ENCODE peak calls at places on chromosomes 1 and 21, in eight cellular contexts. One of them, this sample, is unnamed.

GRCh38 chr1:30912913-30913652 is 4.5 kb upstream of the SDC3 start:
- DNase-seq in GM23248: no peak
- DNase-seq in stomach: peak
- DNase-seq in CD8-positive, alpha-beta memory T cell: no peak
- DNase-seq in heart left ventricle: peak
- DNase-seq in RWPE1: no peak
- DNase-seq in tibial nerve: peak
- DNase-seq in naive thymus-derived CD4-positive, alpha-beta T cell: no peak
- DNase-seq in this sample: no peak

GRCh38 chr1:219031821-219032220 is 141.9 kb upstream of the LYPLAL1 start:
- DNase-seq in GM23248: no peak
- DNase-seq in stomach: no peak
- DNase-seq in CD8-positive, alpha-beta memory T cell: no peak
- DNase-seq in heart left ventricle: no peak
- DNase-seq in RWPE1: no peak
- DNase-seq in tibial nerve: no peak
- DNase-seq in naive thymus-derived CD4-positive, alpha-beta T cell: no peak
- DNase-seq in this sample: no peak

GRCh38 chr1:41368384-41368783 is 7.2 kb downstream of the FOXO6 start:
- DNase-seq in GM23248: no peak
- DNase-seq in stomach: no peak
- DNase-seq in CD8-positive, alpha-beta memory T cell: no peak
- DNase-seq in heart left ventricle: no peak
- DNase-seq in RWPE1: no peak
- DNase-seq in tibial nerve: no peak
- DNase-seq in naive thymus-derived CD4-positive, alpha-beta T cell: no peak
- DNase-seq in this sample: no peak

GRCh38 chr1:67771152-67771551 is 62.1 kb downstream of the GNG12 start:
- DNase-seq in GM23248: peak
- DNase-seq in stomach: peak
- DNase-seq in CD8-positive, alpha-beta memory T cell: no peak
- DNase-seq in heart left ventricle: no peak
- DNase-seq in RWPE1: peak
- DNase-seq in tibial nerve: no peak
- DNase-seq in naive thymus-derived CD4-positive, alpha-beta T cell: no peak
- DNase-seq in this sample: no peak

GRCh38 chr1:81949421-81949820 is 148.7 kb downstream of the ADGRL2 start:
- DNase-seq in GM23248: no peak
- DNase-seq in stomach: no peak
- DNase-seq in CD8-positive, alpha-beta memory T cell: no peak
- DNase-seq in heart left ventricle: no peak
- DNase-seq in RWPE1: peak
- DNase-seq in tibial nerve: no peak
- DNase-seq in naive thymus-derived CD4-positive, alpha-beta T cell: no peak
- DNase-seq in this sample: no peak

GRCh38 chr1:177789956-177790355 is 179.9 kb downstream of the SEC16B start:
- DNase-seq in GM23248: no peak
- DNase-seq in stomach: no peak
- DNase-seq in CD8-positive, alpha-beta memory T cell: no peak
- DNase-seq in heart left ventricle: no peak
- DNase-seq in RWPE1: no peak
- DNase-seq in tibial nerve: no peak
- DNase-seq in naive thymus-derived CD4-positive, alpha-beta T cell: no peak
- DNase-seq in this sample: no peak

GRCh38 chr1:183760661-183761060 is 44.3 kb upstream of the RGL1 start:
- DNase-seq in GM23248: no peak
- DNase-seq in stomach: no peak
- DNase-seq in CD8-positive, alpha-beta memory T cell: no peak
- DNase-seq in heart left ventricle: no peak
- DNase-seq in RWPE1: no peak
- DNase-seq in tibial nerve: no peak
- DNase-seq in naive thymus-derived CD4-positive, alpha-beta T cell: no peak
- DNase-seq in this sample: no peak

GRCh38 chr1:234961468-234962339 is 166.9 kb downstream of the TOMM20 start:
- DNase-seq in GM23248: peak
- DNase-seq in stomach: no peak
- DNase-seq in CD8-positive, alpha-beta memory T cell: no peak
- DNase-seq in heart left ventricle: no peak
- DNase-seq in RWPE1: no peak
- DNase-seq in tibial nerve: no peak
- DNase-seq in naive thymus-derived CD4-positive, alpha-beta T cell: no peak
- DNase-seq in this sample: no peak

GRCh38 chr1:28329395-28330153 is 734 bp downstream of the MED18 start:
- DNase-seq in GM23248: peak
- DNase-seq in stomach: peak
- DNase-seq in CD8-positive, alpha-beta memory T cell: no peak
- DNase-seq in heart left ventricle: peak
- DNase-seq in RWPE1: no peak
- DNase-seq in tibial nerve: peak
- DNase-seq in naive thymus-derived CD4-positive, alpha-beta T cell: no peak
- DNase-seq in this sample: no peak

GRCh38 chr1:11641776-11642305 is 12.4 kb downstream of the FBXO2 start:
- DNase-seq in GM23248: no peak
- DNase-seq in stomach: no peak
- DNase-seq in CD8-positive, alpha-beta memory T cell: no peak
- DNase-seq in heart left ventricle: no peak
- DNase-seq in RWPE1: no peak
- DNase-seq in tibial nerve: no peak
- DNase-seq in naive thymus-derived CD4-positive, alpha-beta T cell: no peak
- DNase-seq in this sample: no peak

GRCh38 chr1:91015794-91016550 is 5.9 kb downstream of the ZNF644 start:
- DNase-seq in GM23248: peak
- DNase-seq in stomach: no peak
- DNase-seq in CD8-positive, alpha-beta memory T cell: no peak
- DNase-seq in heart left ventricle: no peak
- DNase-seq in RWPE1: peak
- DNase-seq in tibial nerve: no peak
- DNase-seq in naive thymus-derived CD4-positive, alpha-beta T cell: no peak
- DNase-seq in this sample: no peak

GRCh38 chr1:1627261-1627841 is 4.6 kb upstream of the MMP23B start:
- DNase-seq in GM23248: no peak
- DNase-seq in stomach: peak
- DNase-seq in CD8-positive, alpha-beta memory T cell: no peak
- DNase-seq in heart left ventricle: no peak
- DNase-seq in RWPE1: no peak
- DNase-seq in tibial nerve: no peak
- DNase-seq in naive thymus-derived CD4-positive, alpha-beta T cell: no peak
- DNase-seq in this sample: no peak

GRCh38 chr1:89310505-89310904 is 37.8 kb upstream of the GBP5 start:
- DNase-seq in GM23248: peak
- DNase-seq in stomach: no peak
- DNase-seq in CD8-positive, alpha-beta memory T cell: no peak
- DNase-seq in heart left ventricle: no peak
- DNase-seq in RWPE1: no peak
- DNase-seq in tibial nerve: no peak
- DNase-seq in naive thymus-derived CD4-positive, alpha-beta T cell: no peak
- DNase-seq in this sample: no peak

GRCh38 chr1:235720544-235720943 is 71.0 kb upstream of the GNG4 start:
- DNase-seq in GM23248: peak
- DNase-seq in stomach: no peak
- DNase-seq in CD8-positive, alpha-beta memory T cell: no peak
- DNase-seq in heart left ventricle: no peak
- DNase-seq in RWPE1: peak
- DNase-seq in tibial nerve: no peak
- DNase-seq in naive thymus-derived CD4-positive, alpha-beta T cell: no peak
- DNase-seq in this sample: no peak

GRCh38 chr1:179327679-179328078 is 34.1 kb downstream of the SOAT1 start:
- DNase-seq in GM23248: no peak
- DNase-seq in stomach: no peak
- DNase-seq in CD8-positive, alpha-beta memory T cell: no peak
- DNase-seq in heart left ventricle: no peak
- DNase-seq in RWPE1: no peak
- DNase-seq in tibial nerve: no peak
- DNase-seq in naive thymus-derived CD4-positive, alpha-beta T cell: no peak
- DNase-seq in this sample: no peak

GRCh38 chr1:74731399-74732052 is 1.3 kb downstream of the CRYZ start:
- DNase-seq in GM23248: peak
- DNase-seq in stomach: peak
- DNase-seq in CD8-positive, alpha-beta memory T cell: no peak
- DNase-seq in heart left ventricle: no peak
- DNase-seq in RWPE1: no peak
- DNase-seq in tibial nerve: no peak
- DNase-seq in naive thymus-derived CD4-positive, alpha-beta T cell: no peak
- DNase-seq in this sample: no peak

GRCh38 chr21:45153358-45154318 is 79.3 kb downstream of the ADARB1 start:
- DNase-seq in GM23248: peak
- DNase-seq in stomach: no peak
- DNase-seq in CD8-positive, alpha-beta memory T cell: no peak
- DNase-seq in heart left ventricle: no peak
- DNase-seq in RWPE1: no peak
- DNase-seq in tibial nerve: no peak
- DNase-seq in naive thymus-derived CD4-positive, alpha-beta T cell: no peak
- DNase-seq in this sample: no peak

GRCh38 chr21:31905444-31906400 is 32.9 kb downstream of the HUNK start:
- DNase-seq in GM23248: no peak
- DNase-seq in stomach: no peak
- DNase-seq in CD8-positive, alpha-beta memory T cell: no peak
- DNase-seq in heart left ventricle: no peak
- DNase-seq in RWPE1: no peak
- DNase-seq in tibial nerve: no peak
- DNase-seq in naive thymus-derived CD4-positive, alpha-beta T cell: no peak
- DNase-seq in this sample: no peak
- H3K27ac ChIP-seq in GM23248: no peak
- H3K27ac ChIP-seq in stomach: no peak
- H3K27ac ChIP-seq in CD8-positive, alpha-beta memory T cell: no peak
- H3K27ac ChIP-seq in heart left ventricle: no peak
- H3K27ac ChIP-seq in RWPE1: no peak
- H3K27ac ChIP-seq in tibial nerve: no peak
- H3K27ac ChIP-seq in naive thymus-derived CD4-positive, alpha-beta T cell: no peak
- H3K27ac ChIP-seq in this sample: no peak

GRCh38 chr1:161227196-161227871 is 1.5 kb downstream of the TOMM40L start:
- DNase-seq in GM23248: peak
- DNase-seq in stomach: peak
- DNase-seq in CD8-positive, alpha-beta memory T cell: peak
- DNase-seq in heart left ventricle: peak
- DNase-seq in RWPE1: peak
- DNase-seq in tibial nerve: peak
- DNase-seq in naive thymus-derived CD4-positive, alpha-beta T cell: peak
- DNase-seq in this sample: peak
- H3K27ac ChIP-seq in GM23248: no peak
- H3K27ac ChIP-seq in stomach: peak
- H3K27ac ChIP-seq in CD8-positive, alpha-beta memory T cell: no peak
- H3K27ac ChIP-seq in heart left ventricle: no peak
- H3K27ac ChIP-seq in RWPE1: peak
- H3K27ac ChIP-seq in tibial nerve: no peak
- H3K27ac ChIP-seq in naive thymus-derived CD4-positive, alpha-beta T cell: peak
- H3K27ac ChIP-seq in this sample: peak

GRCh38 chr1:36149973-36150295 is 648 bp upstream of the TRAPPC3 start:
- DNase-seq in GM23248: no peak
- DNase-seq in stomach: no peak
- DNase-seq in CD8-positive, alpha-beta memory T cell: no peak
- DNase-seq in heart left ventricle: no peak
- DNase-seq in RWPE1: no peak
- DNase-seq in tibial nerve: no peak
- DNase-seq in naive thymus-derived CD4-positive, alpha-beta T cell: no peak
- DNase-seq in this sample: no peak

GRCh38 chr1:36151133-36151844 is 2.0 kb upstream of the TRAPPC3 start:
- DNase-seq in GM23248: no peak
- DNase-seq in stomach: no peak
- DNase-seq in CD8-positive, alpha-beta memory T cell: no peak
- DNase-seq in heart left ventricle: no peak
- DNase-seq in RWPE1: no peak
- DNase-seq in tibial nerve: no peak
- DNase-seq in naive thymus-derived CD4-positive, alpha-beta T cell: no peak
- DNase-seq in this sample: no peak

GRCh38 chr1:36149237-36149972 is at the start of gene TRAPPC3:
- DNase-seq in GM23248: peak
- DNase-seq in stomach: peak
- DNase-seq in CD8-positive, alpha-beta memory T cell: peak
- DNase-seq in heart left ventricle: peak
- DNase-seq in RWPE1: peak
- DNase-seq in tibial nerve: peak
- DNase-seq in naive thymus-derived CD4-positive, alpha-beta T cell: peak
- DNase-seq in this sample: peak

GRCh38 chr1:36150296-36151132 is 1.2 kb upstream of the TRAPPC3 start:
- DNase-seq in GM23248: peak
- DNase-seq in stomach: peak
- DNase-seq in CD8-positive, alpha-beta memory T cell: peak
- DNase-seq in heart left ventricle: peak
- DNase-seq in RWPE1: peak
- DNase-seq in tibial nerve: peak
- DNase-seq in naive thymus-derived CD4-positive, alpha-beta T cell: peak
- DNase-seq in this sample: peak

DNA sequence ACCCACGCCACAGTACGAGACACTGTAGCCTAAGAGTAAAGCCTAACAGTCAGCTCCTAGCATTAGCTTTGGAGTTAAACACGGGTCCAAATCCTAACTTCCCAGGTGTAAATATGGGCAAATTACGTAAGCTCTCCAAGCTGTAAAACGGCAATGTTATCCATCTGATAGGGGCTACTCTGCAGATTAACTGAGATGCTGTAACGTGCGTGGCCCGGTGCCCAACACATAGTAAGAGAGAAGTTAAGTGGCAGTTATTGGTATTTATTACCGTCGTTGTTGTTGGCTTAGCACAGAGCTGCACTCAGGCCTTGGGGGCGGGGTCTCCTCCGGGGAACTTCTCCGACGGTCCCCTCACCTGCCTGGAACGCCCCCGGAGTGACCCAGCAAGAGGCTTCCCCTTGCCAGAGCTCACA is 457 bp downstream of the TRAPPC3 start:
- DNase-seq in GM23248: no peak
- DNase-seq in stomach: no peak
- DNase-seq in CD8-positive, alpha-beta memory T cell: no peak
- DNase-seq in heart left ventricle: no peak
- DNase-seq in RWPE1: no peak
- DNase-seq in tibial nerve: no peak
- DNase-seq in naive thymus-derived CD4-positive, alpha-beta T cell: no peak
- DNase-seq in this sample: no peak
- H3K27ac ChIP-seq in GM23248: peak
- H3K27ac ChIP-seq in stomach: peak
- H3K27ac ChIP-seq in CD8-positive, alpha-beta memory T cell: peak
- H3K27ac ChIP-seq in heart left ventricle: peak
- H3K27ac ChIP-seq in RWPE1: peak
- H3K27ac ChIP-seq in tibial nerve: peak
- H3K27ac ChIP-seq in naive thymus-derived CD4-positive, alpha-beta T cell: peak
- H3K27ac ChIP-seq in this sample: peak

DNA sequence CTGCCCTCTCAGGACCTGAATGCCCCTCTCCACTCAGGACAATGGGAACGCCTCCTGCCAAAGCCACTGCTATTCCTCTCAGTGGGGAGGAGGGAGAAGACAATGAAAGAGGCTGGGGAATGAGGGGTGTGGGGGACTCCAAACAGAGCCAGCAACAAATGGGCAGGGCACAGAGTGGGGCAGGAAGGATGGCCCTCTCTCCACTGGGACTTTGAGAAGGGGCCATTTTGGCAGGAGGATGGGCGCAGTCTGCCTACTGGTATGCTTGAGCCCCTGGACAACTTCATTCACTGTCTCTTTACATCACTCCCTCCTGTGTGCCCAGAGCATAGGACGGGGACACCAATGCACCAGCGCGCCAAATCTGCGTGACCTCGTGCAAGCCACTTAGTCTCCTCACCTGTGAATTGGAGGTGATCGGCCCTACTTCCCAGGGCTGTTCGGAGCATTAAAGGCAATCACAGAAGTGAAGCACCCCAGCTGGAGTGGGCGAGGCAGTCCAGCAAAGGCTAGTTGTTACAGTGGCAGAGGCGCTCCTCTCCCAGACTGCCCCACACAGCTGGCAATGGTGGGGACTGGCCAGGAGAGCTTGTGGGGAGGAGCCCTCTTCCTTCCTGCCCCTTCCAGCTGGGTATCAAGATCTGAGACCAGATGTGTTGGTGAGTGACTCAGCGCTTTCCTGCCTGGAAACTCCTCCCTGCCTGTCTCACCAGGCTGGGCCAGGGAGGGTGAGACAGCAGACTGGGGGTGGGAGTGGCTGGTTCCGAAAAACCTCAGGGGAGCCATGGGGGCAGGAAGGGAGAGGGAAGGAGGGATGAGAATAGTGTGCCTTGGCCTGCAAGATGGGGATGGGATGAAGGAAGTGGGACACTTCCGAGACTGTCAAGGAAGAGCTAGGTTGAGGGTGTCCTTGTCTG is 22.4 kb upstream of the SYNC start:
- DNase-seq in GM23248: peak
- DNase-seq in stomach: peak
- DNase-seq in CD8-positive, alpha-beta memory T cell: no peak
- DNase-seq in heart left ventricle: peak
- DNase-seq in RWPE1: peak
- DNase-seq in tibial nerve: peak
- DNase-seq in naive thymus-derived CD4-positive, alpha-beta T cell: no peak
- DNase-seq in this sample: no peak
- H3K27ac ChIP-seq in GM23248: peak
- H3K27ac ChIP-seq in stomach: peak
- H3K27ac ChIP-seq in CD8-positive, alpha-beta memory T cell: peak
- H3K27ac ChIP-seq in heart left ventricle: no peak
- H3K27ac ChIP-seq in RWPE1: peak
- H3K27ac ChIP-seq in tibial nerve: no peak
- H3K27ac ChIP-seq in naive thymus-derived CD4-positive, alpha-beta T cell: no peak
- H3K27ac ChIP-seq in this sample: no peak

This sample was measured in substantia nigra.